ENCODE peak calls at places on chromosomes 3 and 15, in nine cellular contexts. F is K562, D is HCT116, W is HepG2, L is fibroblast of lung, Y is PC-3, B is hepatocyte, K is mesendoderm, N is neuronal stem cell. S is an unnamed sample.

GRCh38 chr15:92869977-92870644 is 30.0 kb upstream of the CHD2 start:
- DNase-seq in F (no peak), D (no peak), W (no peak), L (no peak), Y (peak; percentile 42), B (peak; percentile 35), K (no peak), N (no peak), S (no peak)

GRCh38 chr3:56629451-56629850 is 53.6 kb downstream of the TASOR start:
- DNase-seq in F (no peak), D (no peak), W (no peak), L (no peak), Y (no peak), B (no peak), K (no peak), N (no peak), S (no peak)

GRCh38 chr15:38991126-38991525 is 426.5 kb upstream of the RASGRP1 start:
- DNase-seq in F (peak; percentile 9), D (peak; percentile 8), W (peak; percentile 13), L (peak; percentile 68), Y (peak; percentile 58), B (peak; percentile 38), K (peak; percentile 73), N (peak; percentile 23), S (no peak)

GRCh38 chr3:143206955-143207337 is 87.4 kb downstream of the CHST2 start:
- DNase-seq in F (no peak), D (no peak), W (no peak), L (no peak), Y (no peak), B (no peak), K (no peak), N (peak; percentile 44), S (no peak)

GRCh38 chr15:70410371-70410975 is 312.8 kb upstream of the TLE3 start:
- DNase-seq in F (no peak), D (no peak), W (no peak), L (no peak), Y (no peak), B (peak; percentile 21), K (no peak), N (no peak), S (peak; percentile 69)

GRCh38 chr15:29268706-29269484 is 727 bp downstream of the NSMCE3 start:
- DNase-seq in F (peak; percentile 25), D (no peak), W (no peak), L (peak; percentile 37), Y (peak; percentile 8), B (peak; percentile 59), K (peak; percentile 66), N (peak; percentile 8), S (no peak)

GRCh38 chr3:126147147-126147931 is 33.0 kb downstream of the ALDH1L1 start:
- DNase-seq in F (no peak), D (no peak), W (no peak), L (no peak), Y (no peak), B (no peak), K (no peak), N (no peak), S (no peak)

GRCh38 chr15:61545763-61546162 is 316.7 kb upstream of the RORA start:
- DNase-seq in F (no peak), D (no peak), W (no peak), L (no peak), Y (no peak), B (no peak), K (no peak), N (no peak), S (no peak)

GRCh38 chr3:193347507-193348501 is 30.7 kb downstream of the ATP13A5 start:
- DNase-seq in F (no peak), D (no peak), W (no peak), L (no peak), Y (no peak), B (no peak), K (peak; percentile 64), N (no peak), S (no peak)

GRCh38 chr3:31533169-31533870 is 595 bp downstream of the STT3B start:
- DNase-seq in F (peak; percentile 52), D (no peak), W (peak; percentile 12), L (peak; percentile 19), Y (peak; percentile 30), B (peak; percentile 77), K (peak; percentile 47), N (peak; percentile 32), S (peak; percentile 26)

GRCh38 chr3:155391583-155391982 is 98.1 kb upstream of the STRIT1 start:
- DNase-seq in F (no peak), D (peak; percentile 23), W (no peak), L (peak; percentile 53), Y (peak; percentile 93), B (no peak), K (peak; percentile 66), N (peak; percentile 39), S (peak; percentile 94)

GRCh38 chr15:82080774-82081173 is 35.0 kb upstream of the MEX3B start:
- DNase-seq in F (no peak), D (no peak), W (no peak), L (no peak), Y (no peak), B (no peak), K (no peak), N (no peak), S (no peak)

GRCh38 chr15:43966646-43967045 is 139.8 kb downstream of the WDR76 start:
- DNase-seq in F (no peak), D (no peak), W (no peak), L (peak; percentile 22), Y (no peak), B (no peak), K (no peak), N (no peak), S (no peak)

GRCh38 chr3:166444336-166444735 is 607.1 kb upstream of the BCHE start:
- DNase-seq in F (no peak), D (no peak), W (no peak), L (no peak), Y (peak; percentile 55), B (no peak), K (no peak), N (no peak), S (no peak)

GRCh38 chr3:112530573-112530972 is 31.2 kb downstream of the ATG3 start:
- DNase-seq in F (no peak), D (no peak), W (no peak), L (no peak), Y (peak; percentile 97), B (no peak), K (no peak), N (no peak), S (no peak)

GRCh38 chr15:63946524-63947065 is 99.7 kb downstream of the DAPK2 start:
- DNase-seq in F (no peak), D (no peak), W (no peak), L (no peak), Y (no peak), B (no peak), K (no peak), N (no peak), S (no peak)

GRCh38 chr3:172268425-172268824 is 179.8 kb downstream of the GHSR start:
- DNase-seq in F (no peak), D (no peak), W (no peak), L (no peak), Y (no peak), B (no peak), K (no peak), N (no peak), S (no peak)

GRCh38 chr3:173221010-173221409 is 80.0 kb upstream of the SPATA16 start:
- DNase-seq in F (no peak), D (peak; percentile 24), W (peak; percentile 5), L (peak; percentile 2), Y (peak; percentile 41), B (no peak), K (peak; percentile 58), N (no peak), S (peak; percentile 31)

GRCh38 chr3:15694628-15695027 is 93.1 kb downstream of the BTD start:
- DNase-seq in F (no peak), D (no peak), W (no peak), L (no peak), Y (no peak), B (no peak), K (no peak), N (no peak), S (no peak)

GRCh38 chr15:57301307-57301706 is 75.0 kb upstream of the CGNL1 start:
- DNase-seq in F (no peak), D (no peak), W (no peak), L (no peak), Y (no peak), B (no peak), K (no peak), N (no peak), S (no peak)
- H3K4me3 ChIP-seq in F (no peak overlapping the region), D (no peak overlapping the region), W (no peak overlapping the region), L (no peak overlapping the region), Y (no peak overlapping the region), B (no peak overlapping the region), K (no peak overlapping the region), N (no peak overlapping the region), S (no peak overlapping the region)

DNA sequence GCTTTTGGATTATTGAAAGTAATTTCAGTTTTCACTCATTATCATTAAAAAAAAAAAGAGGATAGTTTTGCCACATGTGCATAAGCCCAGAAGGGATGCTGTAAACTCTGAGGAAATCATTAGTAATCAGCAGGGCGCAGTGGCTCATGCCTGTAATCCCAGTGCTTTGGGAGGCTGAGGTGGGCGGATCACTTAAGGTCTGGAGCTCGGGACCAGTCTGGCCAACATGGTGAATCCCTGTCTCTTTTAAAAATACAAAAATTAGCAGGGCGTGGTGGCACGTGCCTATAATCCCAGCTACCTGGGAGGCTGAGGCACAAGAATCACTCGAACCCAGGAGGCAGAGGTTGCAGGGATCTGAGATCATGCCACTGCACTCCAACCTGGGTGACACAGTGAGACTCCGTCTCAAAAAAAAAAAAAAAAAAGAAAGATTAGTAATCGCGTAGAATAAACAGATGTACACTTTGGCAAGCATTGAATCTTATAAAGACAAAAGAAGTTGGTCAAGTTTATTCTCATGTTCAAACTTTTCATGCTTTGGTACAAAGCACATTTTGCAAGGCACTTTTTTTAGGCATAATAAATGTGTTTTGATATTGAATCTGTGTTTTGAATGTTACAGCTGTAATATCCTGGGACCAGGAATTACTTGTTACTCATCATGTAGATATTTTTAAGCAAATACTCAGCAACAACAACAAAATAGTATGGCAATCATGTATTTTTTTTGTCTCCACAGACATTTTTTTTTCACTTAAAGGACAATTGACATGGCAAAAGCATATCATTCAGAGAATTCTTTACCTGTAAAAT is 93.2 kb upstream of the AGTR1 start:
- DNase-seq in F (no peak), D (no peak), W (no peak), L (peak; percentile 30), Y (peak; percentile 14), B (peak; percentile 13), K (no peak), N (no peak), S (no peak)
- H3K4me2 ChIP-seq in F (no peak overlapping the region), D (no peak overlapping the region), W (no peak overlapping the region), L (no peak overlapping the region), Y (peak overlapping the region; percentile 39), B (peak overlapping the region; percentile 42), K (no peak overlapping the region), N (no peak overlapping the region), S (peak overlapping the region; percentile 18)

GRCh38 chr3:149077638-149078037 is 8.7 kb downstream of the HLTF start:
- DNase-seq in F (no peak), D (no peak), W (no peak), L (peak; percentile 49), Y (no peak), B (peak; percentile 7), K (no peak), N (no peak), S (no peak)
- H3K4me3 ChIP-seq in F (no peak overlapping the region), D (no peak overlapping the region), W (no peak overlapping the region), L (no peak overlapping the region), Y (no peak overlapping the region), B (no peak overlapping the region), K (no peak overlapping the region), N (no peak overlapping the region), S (no peak overlapping the region)

DNA sequence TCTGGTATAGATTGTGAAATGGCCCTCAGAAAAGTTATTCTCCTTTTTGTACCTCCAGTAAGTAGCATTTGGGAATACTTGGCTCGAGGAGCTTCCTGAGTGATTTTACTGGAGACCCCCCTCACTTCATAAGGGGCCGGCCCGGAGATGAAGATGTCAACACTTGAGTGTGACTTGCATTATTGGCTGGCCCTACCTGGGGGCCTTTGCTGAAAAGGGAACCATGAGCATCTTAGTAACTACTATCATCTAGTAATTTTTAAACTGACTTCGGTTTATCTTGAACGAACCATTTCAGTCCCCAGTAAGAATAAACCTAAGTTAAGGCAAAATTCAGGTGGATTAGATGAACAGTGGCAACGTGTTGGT is 1.3 kb downstream of the FAIM start:
- DNase-seq in F (no peak), D (no peak), W (no peak), L (no peak), Y (no peak), B (no peak), K (no peak), N (no peak), S (no peak)
- H3K4me2 ChIP-seq in F (peak overlapping the region; percentile 69), D (peak overlapping the region; percentile 92), W (peak overlapping the region; percentile 82), L (no peak overlapping the region), Y (peak overlapping the region; percentile 85), B (peak overlapping the region; percentile 92), K (no peak overlapping the region), N (no peak overlapping the region), S (peak overlapping the region; percentile 81)

S was measured in PC-9.